ENCODE peak calls at places on chromosomes 16 and 17, in six cellular contexts. O is aorta; D is mucosa of descending colon; V is GM23248; R is neural progenitor cell; B is CD8-positive, alpha-beta T cell. L is an unnamed sample.
A peak's percentile ranks its signal among the peaks of the same experiment; 100 is the strongest.

GRCh38 chr17:3935140-3935542 is 18.9 kb upstream of the P2RX1 start:
- DNase-seq in B (no peak), O (no peak), D (peak; percentile 83), R (peak; percentile 90), V (peak; percentile 32), L (no peak)

GRCh38 chr17:8887834-8888703 is 20.6 kb upstream of the PIK3R6 start:
- DNase-seq in O (peak; percentile 79), B (no peak), R (peak; percentile 88), V (peak; percentile 68), D (peak; percentile 56), L (no peak)

GRCh38 chr17:57767561-57767960 is 22.5 kb upstream of the CCDC182 start:
- DNase-seq in D (no peak), O (no peak), R (no peak), V (no peak), B (no peak), L (no peak)

GRCh38 chr16:80198995-80199299 is 341.8 kb upstream of the DYNLRB2 start:
- DNase-seq in V (peak; percentile 65), B (no peak), R (no peak), D (no peak), O (no peak), L (no peak)

GRCh38 chr16:68387301-68387700 is 61.0 kb downstream of the SMPD3 start:
- DNase-seq in V (no peak), D (peak; percentile 94), B (no peak), O (peak; percentile 63), R (peak; percentile 28), L (no peak)

GRCh38 chr16:59042296-59042695 is 308.2 kb upstream of the GOT2 start:
- DNase-seq in B (no peak), R (no peak), O (no peak), D (no peak), V (no peak), L (no peak)

GRCh38 chr17:7221281-7222092 is 1.7 kb downstream of the ACADVL start:
- DNase-seq in B (no peak), V (no peak), R (no peak), O (no peak), D (peak; percentile 27), L (no peak)

GRCh38 chr16:47612711-47613110 is 151.6 kb downstream of the PHKB start:
- DNase-seq in O (no peak), B (no peak), D (no peak), V (no peak), R (no peak), L (no peak)

GRCh38 chr16:29809031-29809747 is 2.8 kb upstream of the PRRT2 start:
- DNase-seq in R (no peak), D (peak; percentile 62), O (no peak), V (no peak), B (no peak), L (no peak)

GRCh38 chr17:67281053-67281452 is 36.1 kb upstream of the HELZ start:
- DNase-seq in D (no peak), V (no peak), R (no peak), O (no peak), B (no peak), L (no peak)

GRCh38 chr16:27894441-27894840 is 169.1 kb downstream of the GSG1L start:
- DNase-seq in O (no peak), B (no peak), V (no peak), R (no peak), D (no peak), L (no peak)

GRCh38 chr16:72312862-72313261 is 140.9 kb upstream of the PMFBP1 start:
- DNase-seq in O (no peak), D (no peak), R (peak; percentile 2), B (no peak), V (peak; percentile 29), L (no peak)

GRCh38 chr16:88973007-88973410 is 4.0 kb downstream of the CBFA2T3 start:
- DNase-seq in O (no peak), B (no peak), D (no peak), R (peak; percentile 52), V (no peak), L (no peak)

GRCh38 chr17:50290074-50290702 is 15.9 kb downstream of the TMEM92 start:
- DNase-seq in D (peak; percentile 31), O (peak; percentile 90), B (no peak), V (peak; percentile 99), R (no peak), L (peak; percentile 98)

GRCh38 chr17:37824534-37825485 is 80.0 kb upstream of the HNF1B start:
- DNase-seq in B (no peak), R (no peak), V (peak; percentile 67), O (no peak), D (no peak), L (peak; percentile 86)

GRCh38 chr17:17236295-17237025 is 508 bp downstream of the FLCN start:
- DNase-seq in B (peak; percentile 1), O (peak; percentile 55), D (no peak), R (peak; percentile 43), V (peak; percentile 82), L (peak; percentile 4)

GRCh38 chr17:19750835-19751234 is 2.7 kb upstream of the ALDH3A1 start:
- DNase-seq in O (peak; percentile 20), B (no peak), D (no peak), V (no peak), R (no peak), L (peak; percentile 26)

DNA sequence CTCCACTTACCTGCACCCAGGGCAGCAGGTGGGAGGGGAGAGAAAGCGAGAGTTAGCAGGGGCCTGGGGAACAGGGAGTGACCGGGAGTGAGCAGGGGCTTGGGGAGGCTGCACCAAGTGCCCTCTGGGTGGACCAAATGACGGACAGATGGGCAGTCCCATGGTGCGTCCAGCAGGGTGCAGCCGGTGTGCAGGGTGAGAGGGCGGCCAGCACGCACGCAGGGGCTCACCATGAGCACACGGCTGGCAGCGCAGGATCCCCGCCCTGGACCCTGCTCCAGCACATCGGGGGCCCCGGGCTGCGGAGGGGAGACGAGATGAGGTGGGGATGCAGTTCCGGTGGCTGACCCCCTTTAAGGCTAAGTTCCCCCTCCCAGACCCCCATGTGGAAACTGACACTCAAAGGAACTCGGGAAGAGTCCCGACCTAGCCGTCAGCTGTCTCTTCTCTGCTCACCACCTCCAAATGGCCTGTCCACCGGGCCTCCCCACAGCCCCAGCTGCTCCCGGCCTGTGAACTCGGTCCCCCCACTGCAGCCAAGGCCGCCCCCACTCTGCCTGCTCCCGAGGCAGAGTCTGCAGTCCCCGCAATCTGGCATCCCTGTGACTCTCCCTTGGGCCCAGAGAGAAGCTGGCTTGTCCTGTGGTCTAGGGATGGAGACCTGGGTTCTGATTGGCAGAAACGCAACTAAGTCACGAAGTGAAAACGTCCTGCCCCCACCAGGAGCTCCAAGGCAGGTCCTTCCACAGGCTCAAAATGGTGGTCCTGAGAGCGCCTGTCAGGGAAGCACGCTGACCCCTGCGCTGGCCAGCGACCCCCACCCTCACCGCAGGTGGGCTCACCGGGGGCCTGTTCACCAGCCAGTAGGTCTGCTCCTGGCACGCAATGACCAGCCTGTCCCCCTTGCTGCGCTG is 2.9 kb downstream of the RGS11 start:
- DNase-seq in B (no peak), R (no peak), V (no peak), D (no peak), O (no peak), L (no peak)
- H3K4me3 ChIP-seq in B (no peak overlapping the region), R (no peak overlapping the region), V (no peak overlapping the region), D (no peak overlapping the region), O (no peak overlapping the region), L (no peak overlapping the region)

GRCh38 chr17:51425793-51426192 is 165.4 kb downstream of the UTP18 start:
- DNase-seq in V (no peak), B (no peak), O (no peak), D (no peak), R (no peak), L (no peak)
- H3K36me3 ChIP-seq in V (no peaks in the 10 kb centered on the region), B (no peaks in the 10 kb centered on the region), O (no peaks in the 10 kb centered on the region), D (no peaks in the 10 kb centered on the region), R (no peaks in the 10 kb centered on the region), L (no peaks in the 10 kb centered on the region)

GRCh38 chr16:35150805-35151312 is 1691.4 kb downstream of the TP53TG3F start:
- DNase-seq in R (no peak), V (no peak), O (no peak), B (no peak), D (no peak), L (no peak)
- H3K9me3 ChIP-seq in R (peaks cover 8% of the 10 kb centered on the region), V (peaks cover 2% of the 10 kb centered on the region), O (peaks cover 1% of the 10 kb centered on the region), B (no peaks in the 10 kb centered on the region), D (peaks cover 88% of the 10 kb centered on the region), L (no peaks in the 10 kb centered on the region)

DNA sequence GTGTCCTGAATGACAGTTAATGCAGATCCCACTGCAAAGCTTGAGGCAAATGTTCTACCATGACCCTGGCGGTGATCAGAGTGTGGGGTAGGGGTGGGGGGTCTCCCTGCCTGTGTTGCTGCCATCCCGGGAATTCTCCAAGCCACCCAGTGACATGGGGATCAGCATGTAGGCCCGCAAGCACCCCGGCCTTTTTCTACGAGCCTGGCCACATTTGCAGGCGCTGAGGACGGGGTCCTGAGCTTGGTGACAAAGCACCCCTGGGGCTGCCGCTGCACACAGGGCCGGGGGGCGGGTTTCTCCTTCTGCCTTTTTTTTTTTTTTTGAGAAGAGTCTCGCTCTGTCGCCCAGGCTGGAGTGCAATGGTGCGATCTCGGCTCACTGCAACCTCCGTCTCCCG is 35.8 kb downstream of the SLC7A5 start:
- DNase-seq in V (no peak), O (no peak), B (no peak), R (no peak), D (no peak), L (no peak)
- H3K4me3 ChIP-seq in V (no peak overlapping the region), O (no peak overlapping the region), B (no peak overlapping the region), R (no peak overlapping the region), D (no peak overlapping the region), L (no peak overlapping the region)

DNA sequence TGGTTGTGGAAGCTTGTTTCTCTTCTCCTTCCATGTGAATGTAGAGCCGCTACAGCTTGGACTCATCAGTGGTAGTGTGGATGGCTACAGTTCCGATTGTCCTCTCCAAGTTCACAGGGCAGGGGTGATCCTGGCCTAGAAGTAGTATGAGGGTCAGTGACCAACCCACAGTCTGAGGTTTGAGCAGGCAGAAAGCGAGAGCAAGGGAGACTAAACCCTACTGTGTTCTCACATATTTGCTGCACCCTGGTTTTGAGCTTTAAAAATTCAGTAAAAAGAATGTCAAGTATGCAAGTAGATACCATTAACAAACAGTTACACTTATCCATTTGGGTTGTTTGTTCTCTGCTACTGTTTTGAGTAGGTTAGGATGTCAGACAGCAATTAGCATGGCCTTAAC is 148.9 kb downstream of the MRTFB start:
- DNase-seq in O (no peak), R (no peak), B (no peak), D (no peak), V (no peak), L (no peak)
- H3K36me3 ChIP-seq in O (no peaks in the 10 kb centered on the region), R (peaks cover 22% of the 10 kb centered on the region), B (peaks cover 5% of the 10 kb centered on the region), D (no peaks in the 10 kb centered on the region), V (no peaks in the 10 kb centered on the region), L (peaks cover 15% of the 10 kb centered on the region)

DNA sequence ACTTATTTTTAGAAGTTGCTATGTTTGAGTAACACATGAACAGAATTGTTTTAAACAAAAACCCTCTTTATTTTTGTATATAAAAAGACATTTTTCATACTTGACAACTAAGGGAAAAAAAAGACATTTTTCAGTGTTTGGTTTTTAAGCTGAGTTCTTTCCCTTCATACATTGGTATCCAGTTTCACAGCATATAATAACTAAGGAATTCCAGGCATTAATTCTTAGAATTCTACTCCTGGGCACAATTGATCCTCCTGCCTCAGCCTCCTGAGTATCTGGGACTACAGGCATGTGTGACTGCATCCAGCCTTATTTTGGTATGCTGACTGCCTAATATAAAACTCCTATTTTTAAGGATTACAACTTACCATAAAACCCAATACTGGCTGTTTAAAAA is 8.4 kb downstream of the FBXO47 start:
- DNase-seq in R (no peak), B (no peak), O (no peak), V (peak; percentile 19), D (no peak), L (no peak)
- H3K9me3 ChIP-seq in R (no peaks in the 10 kb centered on the region), B (no peaks in the 10 kb centered on the region), O (no peaks in the 10 kb centered on the region), V (no peaks in the 10 kb centered on the region), D (no peaks in the 10 kb centered on the region), L (no peaks in the 10 kb centered on the region)

GRCh38 chr16:85140455-85141012 is 28.3 kb upstream of the CIBAR2 start:
- DNase-seq in R (no peak), V (no peak), B (no peak), D (no peak), O (no peak), L (no peak)
- H3K4me3 ChIP-seq in R (no peak overlapping the region), V (no peak overlapping the region), B (no peak overlapping the region), D (no peak overlapping the region), O (no peak overlapping the region), L (no peak overlapping the region)

L was measured in MG63.